ENCODE peak calls at places on chromosomes 13 and 19, in four cellular contexts. Q is IMR-90, O is right atrium auricular region, C is tibial artery. T is an unnamed sample.

GRCh38 chr13:81302125-81302524 is 961.2 kb upstream of the SPRY2 start:
- DNase-seq in Q (no peak), O (no peak), C (no peak), T (no peak)

GRCh38 chr13:50894042-50894441 is 15.5 kb upstream of the RNASEH2B start:
- DNase-seq in Q (no peak), O (no peak), C (no peak), T (no peak)

GRCh38 chr13:101535192-101535746 is 82.8 kb downstream of the ITGBL1 start:
- DNase-seq in Q (peak; percentile 44), O (no peak), C (no peak), T (no peak)

GRCh38 chr19:19628499-19629134 is 597 bp upstream of the LPAR2 start:
- DNase-seq in Q (peak; percentile 48), O (no peak), C (no peak), T (peak; percentile 87)

GRCh38 chr19:21947775-21948174 is 63.0 kb downstream of the ZNF208 start:
- DNase-seq in Q (no peak), O (no peak), C (no peak), T (peak; percentile 2)

GRCh38 chr13:25973576-25973975 is 78.2 kb downstream of the SHISA2 start:
- DNase-seq in Q (no peak), O (no peak), C (no peak), T (no peak)

GRCh38 chr19:46861691-46862503 is 1.1 kb downstream of the ARHGAP35 start:
- DNase-seq in Q (no peak), O (no peak), C (no peak), T (no peak)

GRCh38 chr13:106296723-106297122 is 238.7 kb downstream of the EFNB2 start:
- DNase-seq in Q (no peak), O (no peak), C (no peak), T (no peak)

GRCh38 chr13:27298849-27299248 is 28.2 kb downstream of the RASL11A start:
- DNase-seq in Q (no peak), O (no peak), C (no peak), T (no peak)

GRCh38 chr13:91136806-91137205 is 210.7 kb upstream of the MIR17HG start:
- DNase-seq in Q (no peak), O (no peak), C (no peak), T (no peak)

GRCh38 chr19:48461982-48462655 is 6.7 kb downstream of the KCNJ14 start:
- DNase-seq in Q (no peak), O (no peak), C (no peak), T (peak; percentile 20)

GRCh38 chr19:8690753-8691539 is 7.6 kb downstream of the ACTL9 start:
- DNase-seq in Q (no peak), O (no peak), C (no peak), T (no peak)

GRCh38 chr19:19402656-19403372 is 2.7 kb upstream of the GATAD2A start:
- DNase-seq in Q (no peak), O (no peak), C (no peak), T (peak; percentile 68)

GRCh38 chr19:3082331-3082730 is 11.8 kb upstream of the GNA11 start:
- DNase-seq in Q (no peak), O (no peak), C (no peak), T (no peak)

GRCh38 chr13:65999441-65999840 is 1230.7 kb downstream of the PCDH9 start:
- DNase-seq in Q (no peak), O (no peak), C (no peak), T (no peak)

GRCh38 chr19:38617283-38617763 is 430 bp downstream of the MAP4K1 start:
- DNase-seq in Q (no peak), O (no peak), C (no peak), T (no peak)
- H3K4me3 ChIP-seq in Q (no peak overlapping the region), O (peak overlapping the region; percentile 99), C (peak overlapping the region; percentile 98), T (no peak overlapping the region)

DNA sequence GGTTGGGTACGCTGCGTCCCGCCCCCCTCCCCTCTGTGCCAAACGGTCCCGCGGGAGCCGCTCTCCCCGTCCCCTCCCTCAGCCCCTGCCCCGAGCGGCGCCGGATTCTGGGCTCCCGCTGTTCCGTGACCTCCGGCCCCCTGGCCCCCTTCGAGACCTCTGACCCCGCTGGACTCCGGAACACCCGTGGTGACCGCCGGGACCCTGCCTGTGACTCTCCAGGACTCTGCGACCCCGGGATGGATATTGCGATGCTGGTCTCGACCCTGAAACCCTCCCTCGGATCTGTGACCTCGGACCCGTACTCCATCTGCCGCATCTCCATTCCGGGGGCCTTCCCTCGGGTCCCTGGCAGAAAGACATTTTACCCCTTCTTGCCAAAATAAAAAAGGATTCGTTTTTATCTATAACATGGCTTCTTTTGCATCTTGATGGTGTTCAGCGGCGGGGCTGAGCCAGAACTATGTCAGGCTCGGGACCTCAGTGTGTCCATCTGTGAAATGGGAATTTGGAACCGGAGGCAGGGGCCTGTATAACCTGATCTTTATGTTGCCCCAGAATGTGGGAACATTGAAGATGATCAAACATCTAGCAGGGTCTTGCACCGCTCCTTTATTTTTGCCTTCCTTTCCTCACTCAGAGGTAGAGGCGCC is 654 bp upstream of the MEGF8 start:
- DNase-seq in Q (no peak), O (no peak), C (no peak), T (no peak)
- TF ChIP-seq CTCF in Q (no peak), O (no peak), C (peak; percentile 76), T (no peak)

GRCh38 chr19:35119578-35119977 is 4.0 kb downstream of the FXYD3 start:
- DNase-seq in Q (no peak), O (no peak), C (no peak), T (no peak)

GRCh38 chr19:35117017-35117570 is 1.5 kb downstream of the FXYD3 start:
- DNase-seq in Q (no peak), O (no peak), C (no peak), T (no peak)

GRCh38 chr19:35117791-35118190 is 2.2 kb downstream of the FXYD3 start:
- DNase-seq in Q (no peak), O (no peak), C (no peak), T (no peak)

GRCh38 chr19:35119091-35119490 is 3.5 kb downstream of the FXYD3 start:
- DNase-seq in Q (no peak), O (no peak), C (no peak), T (no peak)

DNA sequence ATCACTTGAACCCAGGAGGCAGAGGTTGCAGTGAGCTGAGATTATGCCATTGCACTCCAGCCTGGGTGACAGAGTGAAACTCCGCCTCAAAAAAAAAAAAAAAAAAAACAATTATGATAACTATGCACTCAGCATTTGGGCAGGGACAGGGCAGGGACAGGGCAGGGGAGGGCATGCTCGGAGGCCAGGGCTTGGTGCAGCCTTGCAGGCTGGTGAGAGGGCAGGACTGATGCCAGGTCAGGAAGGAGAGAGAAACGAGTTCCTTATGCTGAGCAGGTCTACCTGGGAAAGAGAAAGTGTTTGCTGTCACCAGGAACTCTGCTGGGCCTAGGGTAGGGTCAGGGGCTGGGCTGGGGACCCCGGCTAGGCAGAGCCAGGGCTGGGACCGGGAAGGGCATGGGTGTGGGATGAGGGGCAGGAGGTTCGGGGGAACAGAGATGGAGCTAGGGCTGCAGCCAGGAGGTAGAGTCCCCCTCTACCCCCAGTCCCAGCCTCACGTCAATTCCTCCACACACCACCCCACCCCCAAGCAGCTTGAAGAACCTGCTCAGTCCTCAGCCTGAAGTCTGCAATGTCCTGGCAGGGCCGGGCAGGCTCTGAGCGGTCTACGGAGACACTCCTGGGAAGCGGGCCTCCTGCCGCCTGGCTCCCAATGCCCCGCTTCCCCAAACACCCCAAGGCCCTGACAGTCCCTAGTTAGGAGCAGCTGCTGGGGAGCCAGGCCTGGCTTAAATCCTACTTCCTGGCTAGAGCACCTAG is 2.8 kb downstream of the FXYD3 start:
- DNase-seq in Q (no peak), O (no peak), C (no peak), T (no peak)
- H3K4me3 ChIP-seq in Q (no peak overlapping the region), O (no peak overlapping the region), C (no peak overlapping the region), T (no peak overlapping the region)

GRCh38 chr19:56252699-56253422 is 19.7 kb upstream of the EDDM13 start:
- DNase-seq in Q (peak; percentile 65), O (peak; percentile 64), C (peak; percentile 35), T (peak; percentile 70)

GRCh38 chr19:56258272-56258671 is 14.3 kb upstream of the EDDM13 start:
- DNase-seq in Q (no peak), O (no peak), C (no peak), T (no peak)

DNA sequence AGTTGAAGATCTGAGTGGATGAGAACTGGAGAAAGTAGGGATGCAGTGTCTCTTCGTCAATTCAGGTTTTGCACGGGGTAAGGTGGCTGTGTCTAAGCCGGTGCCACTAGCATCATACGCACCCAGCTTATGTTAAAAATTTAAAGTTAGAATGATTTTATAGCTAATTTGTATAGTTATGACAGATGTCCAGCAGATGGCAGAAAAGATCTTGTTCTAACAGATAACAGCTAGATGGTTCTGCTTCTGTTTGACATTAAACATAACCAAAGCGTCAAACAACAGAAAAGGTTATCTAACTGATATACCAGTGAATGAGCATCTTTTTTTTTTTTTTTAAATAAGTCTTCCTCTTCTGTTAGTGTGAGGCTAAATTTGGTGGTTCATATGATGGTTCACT is 18.8 kb upstream of the EDDM13 start:
- DNase-seq in Q (peak; percentile 71), O (no peak), C (no peak), T (peak; percentile 75)
- TF ChIP-seq CTCF in Q (peak; percentile 56), O (peak; percentile 53), C (peak; percentile 39), T (peak; percentile 42)